ENCODE peak calls at places on chromosomes 7 and 10, in seven cellular contexts. T is effector memory CD8-positive, alpha-beta T cell; U is endothelial cell of umbilical vein; R is RPMI7951; C is stimulated activated CD4-positive, alpha-beta T cell treated with anti-CD3 and anti-CD28 coated beads, Interleukin-1b, Interleukin-23, amount 100 ng/mL, for 24 hours; M is AML-193; A is NCI-H1436. I is an unnamed sample.
A peak's percentile ranks its signal among the peaks of the same experiment; 100 is the strongest.

GRCh38 chr7:98024075-98024474 is 34.1 kb upstream of the OCM2 start:
- DNase-seq in T (no peak), C (no peak), U (no peak), A (no peak), M (no peak), R (no peak), I (no peak)

GRCh38 chr10:42962120-42962901 is 114.6 kb upstream of the RET start:
- DNase-seq in T (no peak), C (no peak), M (no peak), A (no peak), U (no peak), R (no peak), I (no peak)

GRCh38 chr7:87816389-87816788 is 59.8 kb downstream of the SLC25A40 start:
- DNase-seq in T (no peak), R (no peak), M (peak; percentile 15), A (peak; percentile 20), U (no peak), C (no peak), I (no peak)

GRCh38 chr10:3106908-3107425 is 39.6 kb downstream of the PFKP start:
- DNase-seq in M (no peak), R (no peak), C (no peak), U (no peak), A (no peak), T (no peak), I (no peak)

GRCh38 chr7:156777364-156778069 is 115.5 kb downstream of the LMBR1 start:
- DNase-seq in M (no peak), R (peak; percentile 31), U (no peak), C (no peak), T (no peak), A (no peak), I (no peak)

GRCh38 chr7:158114056-158114850 is 473.4 kb downstream of the PTPRN2 start:
- DNase-seq in A (no peak), C (no peak), M (no peak), U (no peak), R (no peak), T (no peak), I (no peak)

GRCh38 chr7:24816868-24817267 is 59.6 kb upstream of the GSDME start:
- DNase-seq in R (no peak), M (no peak), U (no peak), T (no peak), C (no peak), A (no peak), I (no peak)

GRCh38 chr10:52740913-52741675 is 31.5 kb downstream of the MBL2 start:
- DNase-seq in U (peak; percentile 52), T (no peak), M (no peak), R (peak; percentile 16), C (no peak), A (no peak), I (no peak)

GRCh38 chr10:72277340-72277995 is 3.7 kb downstream of the DDIT4 start:
- DNase-seq in C (no peak), M (no peak), T (no peak), U (no peak), A (no peak), R (peak; percentile 59), I (no peak)

GRCh38 chr10:126521354-126521753 is 133.1 kb upstream of the ADAM12 start:
- DNase-seq in T (no peak), U (no peak), A (no peak), R (peak; percentile 47), M (no peak), C (no peak), I (no peak)

GRCh38 chr10:44959243-44960097 is at the start of gene RASSF4:
- DNase-seq in U (peak; percentile 90), R (peak; percentile 77), T (peak; percentile 89), A (peak; percentile 87), M (peak; percentile 70), C (peak; percentile 84), I (peak; percentile 92)

I was measured in uterus.